ENCODE peak calls at places on chromosomes 3 and 15, in nine cellular contexts. B is neural progenitor cell; Q is upper lobe of right lung; P is endothelial cell of umbilical vein; G is GM12878; J is SJSA1; N is CD8-positive, alpha-beta T cell; M is trophoblast cell; U is astrocyte. L is an unnamed sample.

GRCh38 chr3:15204005-15204404 is 2.0 kb upstream of the CAPN7 start:
- DNase-seq in B (peak; percentile 7), Q (no peak), P (no peak), G (no peak), J (no peak), N (no peak), M (peak; percentile 88), U (peak; percentile 12), L (no peak)

GRCh38 chr3:52959773-52960172 is 62.4 kb upstream of the STIMATE start:
- DNase-seq in B (no peak), Q (no peak), P (no peak), G (no peak), J (no peak), N (no peak), M (no peak), U (no peak), L (no peak)

GRCh38 chr15:101013769-101014223 is 94.6 kb downstream of the LRRK1 start:
- DNase-seq in B (no peak), Q (no peak), P (no peak), G (no peak), J (no peak), N (peak; percentile 44), M (no peak), U (no peak), L (no peak)

GRCh38 chr3:11606865-11607440 is 36.8 kb downstream of the VGLL4 start:
- DNase-seq in B (no peak), Q (no peak), P (no peak), G (no peak), J (no peak), N (no peak), M (no peak), U (no peak), L (no peak)

GRCh38 chr15:47349179-47349578 is 368.1 kb upstream of the SEMA6D start:
- DNase-seq in B (no peak), Q (no peak), P (no peak), G (no peak), J (no peak), N (no peak), M (no peak), U (no peak), L (no peak)

GRCh38 chr3:53850895-53851294 is 4.5 kb downstream of the IL17RB start:
- DNase-seq in B (no peak), Q (no peak), P (peak; percentile 9), G (no peak), J (no peak), N (no peak), M (no peak), U (peak; percentile 14), L (no peak)

GRCh38 chr15:57403007-57403406 is 26.7 kb downstream of the CGNL1 start:
- DNase-seq in B (no peak), Q (no peak), P (peak; percentile 77), G (no peak), J (no peak), N (no peak), M (no peak), U (no peak), L (no peak)

GRCh38 chr3:21543380-21544075 is 207.5 kb downstream of the ZNF385D start:
- DNase-seq in B (no peak), Q (no peak), P (no peak), G (no peak), J (no peak), N (no peak), M (no peak), U (no peak), L (no peak)

GRCh38 chr3:128317101-128317697 is 149.5 kb downstream of the DNAJB8 start:
- DNase-seq in B (no peak), Q (no peak), P (no peak), G (no peak), J (no peak), N (peak; percentile 53), M (no peak), U (no peak), L (no peak)

GRCh38 chr3:122868322-122868721 is 73.5 kb downstream of the SLC49A4 start:
- DNase-seq in B (no peak), Q (no peak), P (no peak), G (no peak), J (no peak), N (no peak), M (no peak), U (no peak), L (no peak)

GRCh38 chr15:58779554-58779953 is 8.5 kb downstream of the MINDY2 start:
- DNase-seq in B (no peak), Q (no peak), P (no peak), G (no peak), J (no peak), N (no peak), M (no peak), U (no peak), L (no peak)

GRCh38 chr15:60797444-60798040 is 318.6 kb upstream of the ICE2 start:
- DNase-seq in B (no peak), Q (no peak), P (no peak), G (no peak), J (no peak), N (no peak), M (no peak), U (peak; percentile 43), L (no peak)

GRCh38 chr3:143595456-143596077 is 252.7 kb downstream of the SLC9A9 start:
- DNase-seq in B (no peak), Q (no peak), P (no peak), G (no peak), J (no peak), N (no peak), M (no peak), U (no peak), L (no peak)

GRCh38 chr15:42037650-42038049 is 16.8 kb upstream of the PLA2G4E start:
- DNase-seq in B (no peak), Q (no peak), P (no peak), G (no peak), J (no peak), N (no peak), M (no peak), U (no peak), L (peak; percentile 70)

GRCh38 chr3:7875858-7876442 is 625.7 kb upstream of the LMCD1 start:
- DNase-seq in B (no peak), Q (no peak), P (peak; percentile 74), G (no peak), J (no peak), N (no peak), M (peak; percentile 87), U (peak; percentile 95), L (no peak)

GRCh38 chr3:28949580-28949979 is 331.3 kb upstream of the RBMS3 start:
- DNase-seq in B (no peak), Q (no peak), P (no peak), G (no peak), J (no peak), N (no peak), M (no peak), U (no peak), L (no peak)
- H3K9me3 ChIP-seq in B (no peaks in the 10 kb centered on the region), Q (no peaks in the 10 kb centered on the region), P (no peaks in the 10 kb centered on the region), G (no peaks in the 10 kb centered on the region), J (no peaks in the 10 kb centered on the region), N (no peaks in the 10 kb centered on the region), M (no peaks in the 10 kb centered on the region), U (no peaks in the 10 kb centered on the region), L (no peaks in the 10 kb centered on the region)

GRCh38 chr3:172040976-172041963 is 1.9 kb downstream of the FNDC3B start:
- DNase-seq in B (peak; percentile 43), Q (peak; percentile 66), P (no peak), G (no peak), J (peak; percentile 78), N (no peak), M (peak; percentile 52), U (peak; percentile 43), L (peak; percentile 69)

GRCh38 chr3:172043233-172043632 is 3.9 kb downstream of the FNDC3B start:
- DNase-seq in B (no peak), Q (no peak), P (no peak), G (no peak), J (no peak), N (no peak), M (no peak), U (no peak), L (no peak)

GRCh38 chr3:172043766-172044165 is 4.4 kb downstream of the FNDC3B start:
- DNase-seq in B (no peak), Q (no peak), P (no peak), G (no peak), J (no peak), N (no peak), M (no peak), U (no peak), L (no peak)

GRCh38 chr3:172040078-172040975 is 949 bp downstream of the FNDC3B start:
- DNase-seq in B (peak; percentile 86), Q (peak; percentile 95), P (peak; percentile 84), G (no peak), J (peak; percentile 78), N (peak; percentile 55), M (peak; percentile 93), U (peak; percentile 70), L (peak; percentile 88)

GRCh38 chr3:172042136-172042535 is 2.8 kb downstream of the FNDC3B start:
- DNase-seq in B (no peak), Q (no peak), P (peak; percentile 47), G (no peak), J (peak; percentile 14), N (no peak), M (peak; percentile 64), U (no peak), L (no peak)
- H3K4me1 ChIP-seq in B (peaks cover 20% of the 10 kb centered on the region), Q (peaks cover 44% of the 10 kb centered on the region), P (peaks cover 48% of the 10 kb centered on the region), G (peaks cover 7% of the 10 kb centered on the region), J (peaks cover 30% of the 10 kb centered on the region), N (peaks cover 15% of the 10 kb centered on the region), M (peaks cover 4% of the 10 kb centered on the region), U (peaks cover 36% of the 10 kb centered on the region), L (peaks cover 33% of the 10 kb centered on the region)

GRCh38 chr15:19956124-19956796 is 585.3 kb downstream of the GOLGA6L6 start:
- DNase-seq in B (no peak), Q (no peak), P (no peak), G (no peak), J (no peak), N (no peak), M (no peak), U (no peak), L (no peak)
- H3K9me3 ChIP-seq in B (peaks cover 16% of the 10 kb centered on the region), Q (no peaks in the 10 kb centered on the region), P (peaks cover 6% of the 10 kb centered on the region), G (no peaks in the 10 kb centered on the region), J (no peaks in the 10 kb centered on the region), N (no peaks in the 10 kb centered on the region), M (peaks cover 14% of the 10 kb centered on the region), U (peaks cover 6% of the 10 kb centered on the region), L (peaks cover 49% of the 10 kb centered on the region)

DNA sequence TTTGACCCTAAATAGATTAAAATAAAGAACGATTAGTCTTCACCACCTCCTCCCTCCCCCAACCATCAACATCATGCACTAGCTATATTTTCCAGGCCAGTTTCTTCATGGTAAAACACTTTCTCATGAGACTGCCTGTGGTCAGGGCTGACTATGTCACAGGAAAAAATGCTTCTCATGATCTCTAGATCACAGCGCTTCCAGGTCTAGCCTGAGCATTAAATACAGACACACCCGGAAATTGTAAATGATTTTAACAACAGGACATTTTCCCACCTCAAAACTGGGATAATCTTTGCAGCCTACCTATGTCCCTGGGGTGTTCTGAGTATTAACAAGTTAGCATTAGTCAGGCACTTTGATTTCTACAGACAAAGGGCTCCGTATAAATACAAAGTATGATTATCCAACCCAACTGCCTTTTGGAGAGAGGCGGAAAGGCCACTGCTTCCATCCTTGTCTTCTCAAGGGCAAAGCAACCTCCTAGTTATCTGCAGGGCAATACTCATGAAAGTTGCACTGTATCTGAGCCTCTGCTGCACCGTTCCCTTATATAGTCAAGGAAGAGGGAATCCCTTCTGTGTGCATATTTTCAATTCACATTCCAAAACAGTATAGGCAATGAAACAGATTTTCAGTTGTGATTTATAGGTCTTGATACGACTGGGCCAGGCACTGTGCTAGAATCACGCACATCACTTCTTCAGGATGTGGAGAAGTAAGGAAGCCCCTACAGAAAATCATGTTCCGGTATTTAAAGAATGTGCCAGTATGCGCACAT is 455.9 kb downstream of the FOXP1 start:
- DNase-seq in B (no peak), Q (no peak), P (peak; percentile 73), G (no peak), J (no peak), N (no peak), M (no peak), U (peak; percentile 83), L (no peak)
- H3K4me1 ChIP-seq in B (peaks cover 19% of the 10 kb centered on the region), Q (peaks cover 41% of the 10 kb centered on the region), P (peaks cover 24% of the 10 kb centered on the region), G (peaks cover 4% of the 10 kb centered on the region), J (peaks cover 36% of the 10 kb centered on the region), N (peaks cover 54% of the 10 kb centered on the region), M (peaks cover 3% of the 10 kb centered on the region), U (peaks cover 47% of the 10 kb centered on the region), L (peaks cover 48% of the 10 kb centered on the region)

L was measured in mucosa of descending colon.